ENCODE peak calls at places on chromosomes 5 and 9, in five cellular contexts. G is fibroblast of the aortic adventitia, F is GM12865, Z is Panc1, P is adrenal gland. V is an unnamed sample.

GRCh38 chr9:89278551-89278950 is 32.4 kb upstream of the CKS2 start:
- DNase-seq in F (no peak), G (peak), Z (no peak), P (no peak), V (no peak)

GRCh38 chr9:109483771-109484442 is 14.2 kb downstream of the PTPN3 start:
- DNase-seq in G (no peak), Z (no peak), F (no peak), P (no peak), V (no peak)

GRCh38 chr9:10268500-10269485 is 344.0 kb downstream of the PTPRD start:
- DNase-seq in Z (no peak), F (peak), G (peak), P (peak), V (peak)

GRCh38 chr9:5764130-5764868 is 68.6 kb downstream of the ERMP1 start:
- DNase-seq in F (peak), Z (no peak), P (no peak), G (no peak), V (no peak)

GRCh38 chr5:83589786-83590185 is 118.2 kb downstream of the VCAN start:
- DNase-seq in F (no peak), G (no peak), P (no peak), Z (no peak), V (no peak)

GRCh38 chr5:119706049-119706448 is 76.7 kb downstream of the FAM170A start:
- DNase-seq in P (no peak), Z (no peak), G (no peak), F (no peak), V (no peak)

GRCh38 chr9:69976165-69976564 is 67.5 kb upstream of the MAMDC2 start:
- DNase-seq in P (no peak), F (no peak), Z (no peak), G (peak), V (peak)

GRCh38 chr5:123670981-123671557 is 159.1 kb downstream of the CSNK1G3 start:
- DNase-seq in P (peak), G (peak), Z (peak), F (peak), V (peak)

GRCh38 chr5:170275376-170275994 is 22.1 kb downstream of the LCP2 start:
- DNase-seq in Z (no peak), G (no peak), F (no peak), P (no peak), V (no peak)

GRCh38 chr5:9125852-9126251 is 420.0 kb downstream of the SEMA5A start:
- DNase-seq in F (peak), Z (no peak), P (no peak), G (no peak), V (no peak)

GRCh38 chr5:33411498-33411897 is 29.3 kb upstream of the TARS1 start:
- DNase-seq in Z (no peak), F (no peak), G (no peak), P (no peak), V (no peak)

GRCh38 chr9:104287255-104287872 is 193.3 kb downstream of the SMC2 start:
- DNase-seq in Z (no peak), F (no peak), P (no peak), G (no peak), V (no peak)

GRCh38 chr5:88964831-88965230 is 81.8 kb upstream of the MEF2C start:
- DNase-seq in Z (peak), P (no peak), F (no peak), G (no peak), V (no peak)

GRCh38 chr5:138180183-138180782 is 1.4 kb downstream of the KIF20A start:
- DNase-seq in Z (peak), F (peak), P (no peak), G (peak), V (peak)

GRCh38 chr5:175873090-175873454 is 1.7 kb downstream of the CPLX2 start:
- DNase-seq in F (no peak), G (no peak), Z (no peak), P (peak), V (no peak)

GRCh38 chr5:142520885-142521284 is 165.0 kb downstream of the FGF1 start:
- DNase-seq in F (no peak), Z (no peak), P (no peak), G (no peak), V (no peak)

GRCh38 chr5:26486631-26487030 is 551.8 kb downstream of the CDH9 start:
- DNase-seq in Z (no peak), F (no peak), P (no peak), G (no peak), V (no peak)

GRCh38 chr5:26482817-26483375 is 555.5 kb downstream of the CDH9 start:
- DNase-seq in F (peak), P (peak), G (no peak), Z (peak), V (no peak)

GRCh38 chr5:26487553-26487952 is 550.8 kb downstream of the CDH9 start:
- DNase-seq in F (no peak), G (no peak), Z (no peak), P (no peak), V (no peak)

GRCh38 chr5:26482076-26482816 is 556.1 kb downstream of the CDH9 start:
- DNase-seq in Z (peak), F (no peak), G (no peak), P (no peak), V (no peak)
- TF ChIP-seq CTCF in Z (no peak), F (no peak), G (no peak), P (no peak), V (no peak)

GRCh38 chr9:114503009-114503408 is 2.3 kb downstream of the WHRN start:
- DNase-seq in P (no peak), Z (no peak), G (no peak), F (no peak), V (no peak)

GRCh38 chr9:114499528-114499927 is 5.7 kb downstream of the WHRN start:
- DNase-seq in F (no peak), Z (no peak), P (no peak), G (no peak), V (no peak)

GRCh38 chr9:114499941-114500528 is 5.2 kb downstream of the WHRN start:
- DNase-seq in F (no peak), P (no peak), G (no peak), Z (no peak), V (no peak)

GRCh38 chr9:114501786-114502682 is 3.2 kb downstream of the WHRN start:
- DNase-seq in Z (no peak), F (no peak), G (no peak), P (peak), V (no peak)

DNA sequence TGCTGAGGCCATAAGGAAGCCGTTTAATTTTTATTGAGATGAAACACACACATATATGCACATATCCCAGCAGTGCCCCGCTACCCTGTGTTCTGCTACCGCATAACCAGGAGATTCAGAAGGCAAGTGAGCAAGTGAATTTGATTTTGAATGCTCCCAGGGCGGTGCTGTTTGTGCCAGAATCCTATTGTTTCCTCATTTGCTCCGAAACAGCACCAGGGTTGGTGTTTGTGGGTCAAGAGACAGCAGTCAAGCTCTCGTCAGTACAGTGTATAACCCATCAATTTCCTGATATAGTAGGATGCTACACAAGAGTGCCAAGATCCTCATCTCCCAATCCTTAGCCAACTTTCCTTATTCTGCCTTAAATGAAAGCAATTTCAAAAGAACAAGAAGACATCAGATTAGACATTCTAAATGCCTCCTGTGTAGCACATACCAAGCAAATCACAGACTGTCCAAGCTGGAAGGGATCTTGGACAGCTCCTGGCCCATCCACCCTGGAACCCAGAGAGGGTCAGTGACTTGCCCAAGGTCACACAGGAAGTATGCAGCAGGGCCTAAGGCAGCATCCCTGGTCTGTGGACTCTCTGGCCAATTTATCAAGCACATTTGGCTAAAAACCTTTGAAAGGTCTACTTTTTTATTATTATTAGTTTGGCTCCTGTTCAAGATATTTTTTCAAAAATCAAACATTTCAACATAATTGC is 4.5 kb downstream of the WHRN start:
- DNase-seq in Z (no peak), P (no peak), G (no peak), F (no peak), V (no peak)
- H3K4me3 ChIP-seq in Z (no peak), P (no peak), G (no peak), F (no peak), V (no peak)

DNA sequence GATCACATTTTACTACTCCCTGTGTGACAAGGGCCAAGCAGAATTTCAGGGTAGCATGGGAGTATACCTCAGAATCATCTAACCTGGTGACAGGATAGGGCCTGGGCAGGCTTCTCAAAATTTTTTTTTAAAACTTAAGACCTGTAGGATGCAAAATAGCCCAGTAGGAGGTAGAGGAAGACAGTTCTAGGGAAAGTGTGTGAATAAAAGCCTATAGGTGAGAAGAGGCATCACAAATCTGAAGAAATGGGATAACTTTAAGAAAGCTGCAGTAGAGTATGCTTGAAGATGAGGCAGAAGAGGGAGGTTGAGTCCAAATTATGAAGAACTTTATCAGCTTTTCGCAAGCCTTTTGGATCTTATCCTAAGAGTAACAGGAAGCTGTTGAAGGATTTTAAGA is 32.3 kb downstream of the CNTRL start:
- DNase-seq in Z (no peak), F (no peak), G (peak), P (no peak), V (no peak)
- TF ChIP-seq CTCF in Z (no peak), F (no peak), G (no peak), P (no peak), V (peak)

GRCh38 chr9:12813533-12813932 is 38.7 kb downstream of the LURAP1L start:
- DNase-seq in P (no peak), F (no peak), Z (no peak), G (peak), V (no peak)
- H3K4me3 ChIP-seq in P (no peak), F (no peak), Z (peak), G (no peak), V (no peak)

V was measured in cardiac fibroblast.